ENCODE peak calls at places on chromosomes 16 and 17, in five cellular contexts. J, P, F, Y and D are unnamed samples.

GRCh38 chr16:85428899-85429775 is 184.0 kb upstream of the GSE1 start:
- DNase-seq in P (no peak), Y (peak; percentile 16), J (no peak), F (no peak), D (no peak)

GRCh38 chr17:6677158-6677831 is 25.7 kb downstream of the C17orf100 start:
- DNase-seq in P (no peak), J (peak; percentile 3), F (peak; percentile 23), Y (no peak), D (peak; percentile 52)

GRCh38 chr16:84729716-84730320 is 30.0 kb downstream of the USP10 start:
- DNase-seq in F (no peak), J (peak; percentile 34), P (no peak), Y (no peak), D (no peak)

GRCh38 chr16:49189286-49189685 is 92.4 kb downstream of the CBLN1 start:
- DNase-seq in F (no peak), J (no peak), P (no peak), Y (no peak), D (no peak)

GRCh38 chr17:44110823-44111633 is 12.4 kb downstream of the HDAC5 start:
- DNase-seq in Y (peak; percentile 99), J (peak; percentile 86), P (peak; percentile 97), F (peak; percentile 64), D (peak; percentile 93)

GRCh38 chr17:11331790-11332526 is 90.9 kb downstream of the SHISA6 start:
- DNase-seq in Y (no peak), F (no peak), P (no peak), J (no peak), D (no peak)

GRCh38 chr16:66905633-66906539 is 12.8 kb downstream of the CDH16 start:
- DNase-seq in P (peak; percentile 86), F (no peak), J (no peak), Y (peak; percentile 20), D (no peak)

GRCh38 chr17:56834380-56835258 is 668 bp downstream of the DGKE start:
- DNase-seq in P (peak; percentile 73), F (no peak), Y (peak; percentile 74), J (peak; percentile 7), D (no peak)

GRCh38 chr17:78351449-78352006 is 8.3 kb downstream of the SOCS3 start:
- DNase-seq in J (peak; percentile 98), P (peak; percentile 89), Y (peak; percentile 97), F (peak; percentile 99), D (peak; percentile 89)

GRCh38 chr16:89506113-89506504 is 2.1 kb upstream of the SPG7 start:
- DNase-seq in J (no peak), F (no peak), Y (no peak), P (no peak), D (no peak)

GRCh38 chr17:7897773-7898172 is 9.2 kb downstream of the CHD3 start:
- DNase-seq in Y (no peak), J (peak; percentile 77), P (peak; percentile 27), F (no peak), D (peak; percentile 55)

GRCh38 chr17:72358465-72358864 is 237.6 kb downstream of the SOX9 start:
- DNase-seq in Y (no peak), J (peak; percentile 86), F (no peak), P (no peak), D (peak; percentile 73)

GRCh38 chr16:68369697-68370096 is 58.9 kb downstream of the PRMT7 start:
- DNase-seq in P (peak; percentile 68), J (no peak), Y (peak; percentile 14), F (no peak), D (no peak)

GRCh38 chr16:70410736-70411135 is 28.2 kb downstream of the ST3GAL2 start:
- DNase-seq in Y (peak; percentile 79), F (no peak), P (no peak), J (no peak), D (peak; percentile 32)

GRCh38 chr17:80743181-80743771 is 198.6 kb downstream of the RPTOR start:
- DNase-seq in F (peak; percentile 29), Y (peak; percentile 52), J (no peak), P (no peak), D (no peak)

GRCh38 chr17:62781826-62782225 is 26.3 kb downstream of the MARCHF10 start:
- DNase-seq in Y (no peak), P (no peak), F (no peak), J (peak; percentile 36), D (no peak)

GRCh38 chr17:41580244-41580575 is 6.5 kb downstream of the KRT14 start:
- DNase-seq in Y (no peak), P (no peak), J (no peak), F (no peak), D (no peak)

GRCh38 chr17:21214777-21215541 is 998 bp upstream of the TMEM11 start:
- DNase-seq in F (no peak), P (no peak), J (no peak), Y (no peak), D (no peak)

GRCh38 chr16:29912087-29912486 is 11.8 kb downstream of the ASPHD1 start:
- DNase-seq in Y (no peak), F (no peak), J (no peak), P (no peak), D (no peak)

GRCh38 chr17:17748179-17748578 is 66.9 kb downstream of the RAI1 start:
- DNase-seq in J (no peak), P (no peak), F (no peak), Y (no peak), D (no peak)

GRCh38 chr17:55294042-55294751 is 29.4 kb downstream of the HLF start:
- DNase-seq in J (no peak), Y (no peak), F (no peak), P (no peak), D (no peak)

GRCh38 chr16:77724174-77724573 is 1.9 kb downstream of the NUDT7 start:
- DNase-seq in J (no peak), P (no peak), F (no peak), Y (no peak), D (no peak)

GRCh38 chr16:75288181-75288580 is 36.8 kb upstream of the BCAR1 start:
- DNase-seq in Y (no peak), P (no peak), J (no peak), F (no peak), D (no peak)

GRCh38 chr17:49823614-49824013 is 24.3 kb downstream of the TAC4 start:
- DNase-seq in F (peak; percentile 43), J (peak; percentile 91), Y (no peak), P (no peak), D (peak; percentile 30)

GRCh38 chr16:66898207-66898606 is 17.9 kb downstream of the PDP2 start:
- DNase-seq in Y (peak; percentile 21), J (peak; percentile 77), P (no peak), F (no peak), D (peak; percentile 22)

GRCh38 chr17:65193305-65194293 is 56.4 kb downstream of the RGS9 start:
- DNase-seq in P (no peak), Y (peak; percentile 44), J (peak; percentile 21), F (no peak), D (no peak)

GRCh38 chr17:71251276-71251675 is 869.5 kb upstream of the SOX9 start:
- DNase-seq in F (no peak), P (no peak), J (peak; percentile 41), Y (no peak), D (peak; percentile 16)

GRCh38 chr17:78806451-78806850 is 24.4 kb upstream of the CYTH1 start:
- DNase-seq in Y (no peak), F (no peak), P (no peak), J (no peak), D (no peak)

GRCh38 chr16:27902551-27902950 is 161.0 kb downstream of the GSG1L start:
- DNase-seq in Y (no peak), P (no peak), F (no peak), J (no peak), D (no peak)

GRCh38 chr17:8118769-8119574 is 658 bp upstream of the ALOXE3 start:
- DNase-seq in Y (peak; percentile 88), J (peak; percentile 80), F (no peak), P (peak; percentile 91), D (peak; percentile 83)

GRCh38 chr16:87678618-87679017 is 76.3 kb downstream of the JPH3 start:
- DNase-seq in P (no peak), F (no peak), Y (no peak), J (no peak), D (no peak)

GRCh38 chr17:44065668-44066203 is 735 bp downstream of the LSM12 start:
- DNase-seq in F (no peak), P (no peak), Y (no peak), J (no peak), D (peak; percentile 16)

GRCh38 chr16:87132361-87133014 is 184.7 kb downstream of the C16orf95 start:
- DNase-seq in F (peak; percentile 27), J (peak; percentile 60), Y (no peak), P (no peak), D (peak; percentile 89)

GRCh38 chr17:83053779-83054451 is 25.5 kb upstream of the METRNL start:
- DNase-seq in P (no peak), Y (peak; percentile 50), F (no peak), J (no peak), D (no peak)

DNA sequence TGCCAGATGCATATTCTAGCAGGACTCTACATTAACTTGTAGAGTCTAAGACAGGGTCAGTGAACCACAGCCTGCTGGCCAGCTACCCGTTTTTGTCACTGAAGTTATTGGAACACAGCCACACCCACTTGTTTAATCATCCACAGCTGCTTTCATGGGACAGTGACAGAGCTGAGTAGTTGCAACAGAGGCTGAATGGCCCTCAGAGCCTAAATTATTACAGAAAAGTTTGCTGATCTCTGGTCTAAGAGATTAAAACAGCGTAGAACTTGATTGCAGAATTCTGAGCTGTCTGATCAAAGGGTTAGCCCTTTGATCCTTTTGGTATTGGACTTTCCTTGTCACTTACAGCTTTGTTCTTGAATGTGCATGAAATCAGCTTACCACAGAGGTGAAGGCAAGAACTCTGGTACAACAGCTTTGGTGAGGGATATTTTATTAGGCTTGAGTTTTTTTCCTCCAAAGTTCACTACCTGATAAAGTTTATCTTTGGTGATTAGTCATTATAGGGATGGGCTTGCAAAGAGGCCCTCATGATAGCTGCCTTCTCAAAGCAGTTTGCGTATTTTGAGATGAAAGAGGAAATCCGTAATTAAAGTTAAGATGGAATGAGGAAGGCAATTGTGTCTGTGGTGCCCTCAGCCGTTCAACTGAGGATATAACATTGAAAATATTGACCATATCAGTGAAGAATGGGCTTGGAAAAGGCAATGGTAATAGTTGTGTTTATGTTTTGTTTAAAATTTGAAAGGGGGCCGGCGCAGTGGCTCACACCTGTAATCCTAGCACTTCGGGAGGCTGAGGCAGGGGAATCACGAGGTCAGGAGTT is 23.7 kb downstream of the ALDH3A2 start:
- DNase-seq in Y (peak; percentile 59), F (no peak), J (peak; percentile 8), P (peak; percentile 56), D (no peak)
- TF ChIP-seq CTCF in Y (peak; percentile 40), F (peak; percentile 42), J (peak; percentile 37), P (peak; percentile 26), D (no peak)

GRCh38 chr17:48564200-48565023 is 13.7 kb downstream of the HOXB4 start:
- DNase-seq in F (no peak), J (no peak), P (no peak), Y (no peak), D (no peak)
- H3K4me3 ChIP-seq in F (peak overlapping the region; percentile 8), J (peak overlapping the region; percentile 46), P (peak overlapping the region; percentile 25), Y (no peak overlapping the region), D (peak overlapping the region; percentile 43)

GRCh38 chr16:25020112-25020591 is 5.0 kb upstream of the ARHGAP17 start:
- DNase-seq in P (no peak), J (no peak), Y (no peak), F (no peak), D (no peak)
- TF ChIP-seq CTCF in P (no peak), J (no peak), Y (no peak), F (no peak), D (no peak)

GRCh38 chr17:35245196-35245486 is 2.3 kb downstream of the SLFN5 start:
- DNase-seq in F (peak; percentile 96), Y (no peak), J (peak; percentile 97), P (no peak), D (peak; percentile 89)
- H3K4me3 ChIP-seq in F (peak overlapping the region; percentile 91), Y (no peak overlapping the region), J (no peak overlapping the region), P (no peak overlapping the region), D (peak overlapping the region; percentile 69)